ENCODE peak calls at places on chromosomes 6 and 20, in ten cellular contexts. S, Y, A, I, G, E, L, T, H and C are unnamed samples.
A peak's percentile ranks its signal among the peaks of the same experiment; 100 is the strongest.

GRCh38 chr20:51014797-51015722 is 7.8 kb downstream of the KCNG1 start:
- DNase-seq in S (peak; percentile 80), Y (peak; percentile 42), A (no peak), I (no peak), G (no peak), E (no peak), L (peak; percentile 67), T (no peak), H (peak; percentile 13), C (peak; percentile 29)

GRCh38 chr20:58473818-58474425 is 41.3 kb downstream of the APCDD1L start:
- DNase-seq in S (no peak), Y (no peak), A (no peak), I (no peak), G (no peak), E (no peak), L (no peak), T (no peak), H (no peak), C (no peak)

GRCh38 chr6:15403094-15403493 is 157.2 kb downstream of the JARID2 start:
- DNase-seq in S (no peak), Y (no peak), A (no peak), I (no peak), G (no peak), E (no peak), L (no peak), T (no peak), H (no peak), C (no peak)

GRCh38 chr20:44707259-44707580 is 7.9 kb upstream of the CCN5 start:
- DNase-seq in S (no peak), Y (no peak), A (no peak), I (no peak), G (no peak), E (no peak), L (no peak), T (no peak), H (no peak), C (no peak)

GRCh38 chr20:61683721-61684120 is 382.0 kb downstream of the TAF4 start:
- DNase-seq in S (no peak), Y (peak; percentile 80), A (no peak), I (no peak), G (no peak), E (no peak), L (peak; percentile 68), T (no peak), H (no peak), C (no peak)

GRCh38 chr20:62244644-62245108 is 6.4 kb downstream of the OSBPL2 start:
- DNase-seq in S (no peak), Y (no peak), A (no peak), I (no peak), G (no peak), E (no peak), L (no peak), T (no peak), H (no peak), C (no peak)

GRCh38 chr6:35321091-35321490 is 21.3 kb upstream of the PPARD start:
- DNase-seq in S (no peak), Y (no peak), A (no peak), I (no peak), G (no peak), E (no peak), L (no peak), T (no peak), H (no peak), C (no peak)

GRCh38 chr6:5425797-5426196 is 164.5 kb downstream of the FARS2 start:
- DNase-seq in S (no peak), Y (no peak), A (no peak), I (no peak), G (no peak), E (no peak), L (no peak), T (no peak), H (no peak), C (no peak)

GRCh38 chr20:51725584-51726176 is 42.5 kb downstream of the ATP9A start:
- DNase-seq in S (no peak), Y (no peak), A (no peak), I (no peak), G (no peak), E (no peak), L (peak; percentile 26), T (no peak), H (no peak), C (no peak)

GRCh38 chr20:19886666-19887288 is 128.7 kb downstream of the RIN2 start:
- DNase-seq in S (no peak), Y (no peak), A (no peak), I (no peak), G (no peak), E (no peak), L (peak; percentile 50), T (no peak), H (peak; percentile 41), C (no peak)

GRCh38 chr6:38973178-38974057 is 75.2 kb upstream of the GLP1R start:
- DNase-seq in S (no peak), Y (peak; percentile 39), A (no peak), I (no peak), G (no peak), E (peak; percentile 13), L (peak; percentile 94), T (no peak), H (no peak), C (peak; percentile 27)

GRCh38 chr6:109869398-109870165 is 108.5 kb upstream of the GPR6 start:
- DNase-seq in S (no peak), Y (no peak), A (no peak), I (no peak), G (peak; percentile 34), E (no peak), L (no peak), T (no peak), H (peak; percentile 82), C (no peak)

GRCh38 chr6:41371992-41372525 is 36.7 kb downstream of the NCR2 start:
- DNase-seq in S (peak; percentile 50), Y (no peak), A (no peak), I (no peak), G (peak; percentile 44), E (no peak), L (peak; percentile 20), T (no peak), H (peak; percentile 62), C (no peak)

GRCh38 chr6:43717389-43717788 is 29.8 kb upstream of the MRPS18A start:
- DNase-seq in S (no peak), Y (no peak), A (peak; percentile 10), I (no peak), G (no peak), E (no peak), L (no peak), T (no peak), H (no peak), C (no peak)

GRCh38 chr6:44662461-44663121 is 275.1 kb downstream of the CDC5L start:
- DNase-seq in S (no peak), Y (no peak), A (no peak), I (no peak), G (no peak), E (no peak), L (no peak), T (no peak), H (peak; percentile 63), C (no peak)

GRCh38 chr6:122799916-122800701 is 11.1 kb downstream of the SMPDL3A start:
- DNase-seq in S (no peak), Y (no peak), A (no peak), I (no peak), G (no peak), E (no peak), L (peak; percentile 90), T (no peak), H (no peak), C (no peak)